ENCODE peak calls at places on chromosomes 13 and 19, in four cellular contexts. O, H, F and D are unnamed samples.

GRCh38 chr13:41455725-41456419 is 1.5 kb upstream of the RGCC start:
- DNase-seq in O (no peak), H (no peak), F (no peak), D (no peak)

GRCh38 chr13:85806553-85807175 is 7.4 kb upstream of the SLITRK6 start:
- DNase-seq in O (peak; percentile 72), H (no peak), F (no peak), D (no peak)

GRCh38 chr19:48190288-48191284 is 20.1 kb downstream of the ZSWIM9 start:
- DNase-seq in O (peak; percentile 97), H (no peak), F (no peak), D (peak; percentile 86)

GRCh38 chr13:29901714-29902631 is 51.6 kb upstream of the UBL3 start:
- DNase-seq in O (peak; percentile 85), H (no peak), F (no peak), D (no peak)

GRCh38 chr13:51856027-51856736 is 5.6 kb upstream of the CCDC70 start:
- DNase-seq in O (peak; percentile 84), H (no peak), F (no peak), D (no peak)

GRCh38 chr13:23984541-23984940 is 87.2 kb upstream of the C1QTNF9B start:
- DNase-seq in O (peak; percentile 88), H (no peak), F (no peak), D (no peak)

GRCh38 chr13:54489359-54489758 is 1460.7 kb downstream of the OLFM4 start:
- DNase-seq in O (no peak), H (no peak), F (no peak), D (no peak)

GRCh38 chr13:110471833-110472162 is 89.7 kb downstream of the RAB20 start:
- DNase-seq in O (no peak), H (no peak), F (peak; percentile 16), D (peak; percentile 71)

GRCh38 chr19:56712609-56713008 is 41.1 kb upstream of the ZNF835 start:
- DNase-seq in O (no peak), H (no peak), F (peak; percentile 45), D (no peak)

GRCh38 chr13:42876810-42877550 is 95.6 kb downstream of the FAM216B start:
- DNase-seq in O (peak; percentile 68), H (no peak), F (no peak), D (no peak)

GRCh38 chr13:110445183-110445582 is 116.3 kb downstream of the RAB20 start:
- DNase-seq in O (no peak), H (peak; percentile 10), F (no peak), D (no peak)

GRCh38 chr13:110506396-110506795 is 55.1 kb downstream of the RAB20 start:
- DNase-seq in O (no peak), H (no peak), F (no peak), D (no peak)

GRCh38 chr19:54707932-54708331 is 16.3 kb upstream of the KIR3DL3 start:
- DNase-seq in O (no peak), H (no peak), F (no peak), D (no peak)

GRCh38 chr19:36973021-36973843 is 57.1 kb downstream of the ZNF568 start:
- DNase-seq in O (no peak), H (peak; percentile 85), F (peak; percentile 57), D (peak; percentile 87)

GRCh38 chr19:39423258-39424086 is 11.0 kb downstream of the PLEKHG2 start:
- DNase-seq in O (no peak), H (no peak), F (no peak), D (no peak)

GRCh38 chr13:104530741-104531140 is 1464.5 kb upstream of the SLC10A2 start:
- DNase-seq in O (no peak), H (no peak), F (no peak), D (no peak)

GRCh38 chr19:16185123-16185924 is at the start of gene FAM32A:
- DNase-seq in O (peak; percentile 99), H (peak; percentile 100), F (peak; percentile 89), D (peak; percentile 100)

GRCh38 chr13:38602261-38602660 is 84.6 kb upstream of the FREM2 start:
- DNase-seq in O (peak; percentile 33), H (no peak), F (no peak), D (no peak)

GRCh38 chr19:46515879-46516350 is 20.2 kb upstream of the PNMA8B start:
- DNase-seq in O (peak; percentile 59), H (no peak), F (no peak), D (no peak)

GRCh38 chr13:89822467-89822866 is 1525.0 kb upstream of the MIR17HG start:
- DNase-seq in O (no peak), H (no peak), F (no peak), D (no peak)

GRCh38 chr19:1026189-1027019 is at the start of gene CNN2:
- DNase-seq in O (peak; percentile 66), H (peak; percentile 85), F (no peak), D (peak; percentile 80)

GRCh38 chr19:31214086-31214485 is 135.2 kb downstream of the TSHZ3 start:
- DNase-seq in O (peak; percentile 80), H (no peak), F (no peak), D (peak; percentile 16)

GRCh38 chr13:111460548-111461444 is 140.4 kb downstream of the TEX29 start:
- DNase-seq in O (peak; percentile 31), H (peak; percentile 25), F (no peak), D (no peak)

GRCh38 chr19:47613165-47614146 is 4.5 kb downstream of the BICRA start:
- DNase-seq in O (no peak), H (peak; percentile 47), F (no peak), D (no peak)

GRCh38 chr13:20553309-20553708 is 13.6 kb upstream of the IFT88 start:
- DNase-seq in O (no peak), H (no peak), F (peak; percentile 66), D (peak; percentile 61)

GRCh38 chr13:20546559-20546958 is 20.4 kb upstream of the IFT88 start:
- DNase-seq in O (no peak), H (no peak), F (no peak), D (no peak)

GRCh38 chr13:20547479-20547908 is 19.5 kb upstream of the IFT88 start:
- DNase-seq in O (no peak), H (no peak), F (no peak), D (no peak)

DNA sequence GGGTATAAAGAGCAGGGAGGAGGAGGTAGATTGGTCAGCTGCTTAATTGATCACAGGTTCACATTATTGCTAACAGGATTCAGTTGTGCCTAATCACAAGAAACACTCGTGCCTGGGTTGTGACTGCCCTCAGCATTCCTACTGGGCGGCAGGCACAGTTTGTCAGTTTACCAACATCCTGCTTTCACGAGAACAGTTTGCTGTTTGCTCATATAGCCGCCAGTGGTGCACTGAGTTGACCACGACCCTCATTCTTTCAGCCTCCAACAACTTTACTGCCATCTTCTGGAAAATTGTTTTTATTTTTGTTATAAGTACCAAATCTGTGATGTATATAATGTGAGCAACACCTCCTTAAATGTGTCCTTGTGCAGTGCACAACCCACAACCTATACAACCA is 16.2 kb upstream of the IFT88 start:
- DNase-seq in O (peak; percentile 19), H (no peak), F (no peak), D (no peak)
- H3K27ac ChIP-seq in O (no peak overlapping the region), H (no peak overlapping the region), F (peak overlapping the region; percentile 14), D (no peak overlapping the region)

GRCh38 chr13:87280139-87280538 is 391.0 kb upstream of the SLITRK5 start:
- DNase-seq in O (peak; percentile 2), H (no peak), F (no peak), D (no peak)
- H3K27ac ChIP-seq in O (no peak overlapping the region), H (no peak overlapping the region), F (no peak overlapping the region), D (no peak overlapping the region)

GRCh38 chr19:58326501-58326913 is 287 bp upstream of the ZSCAN22 start:
- DNase-seq in O (no peak), H (no peak), F (no peak), D (no peak)
- H3K27ac ChIP-seq in O (no peak overlapping the region), H (peak overlapping the region; percentile 80), F (peak overlapping the region; percentile 68), D (peak overlapping the region; percentile 83)

DNA sequence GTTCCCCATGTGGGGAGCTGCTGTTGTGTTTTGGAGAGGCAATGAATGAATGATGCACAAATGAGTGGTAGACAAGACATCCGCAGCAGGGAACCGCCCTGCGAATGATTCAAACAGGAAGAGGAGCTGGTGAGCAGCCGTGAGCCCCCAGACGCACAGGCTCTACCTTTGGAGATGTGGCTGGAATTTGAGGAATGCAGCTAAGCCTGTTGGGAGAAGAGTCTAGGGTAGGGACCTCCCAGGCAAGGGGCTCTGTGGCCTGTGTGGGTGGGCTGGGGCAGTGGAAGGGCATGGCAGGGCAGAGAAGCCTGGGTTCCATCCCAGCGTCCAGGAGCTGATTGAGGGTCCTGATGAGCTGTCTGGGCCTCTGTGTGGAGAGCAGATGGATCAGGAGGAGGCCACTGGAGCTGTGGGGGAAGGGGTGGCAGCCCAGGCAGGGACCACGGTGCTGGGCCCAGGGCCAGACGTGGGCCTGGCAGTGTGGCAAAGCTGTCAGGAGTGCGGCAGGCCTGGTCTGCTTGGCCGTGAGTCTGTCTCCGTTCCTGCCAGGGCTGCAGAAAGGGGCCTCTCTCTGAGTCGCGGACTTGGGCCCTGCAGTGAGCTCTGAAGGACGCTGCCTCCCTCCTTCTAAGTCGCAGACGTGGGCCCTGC is 41.8 kb upstream of the DCUN1D2 start:
- DNase-seq in O (no peak), H (no peak), F (no peak), D (no peak)
- H3K27ac ChIP-seq in O (no peak overlapping the region), H (no peak overlapping the region), F (no peak overlapping the region), D (peak overlapping the region; percentile 45)

DNA sequence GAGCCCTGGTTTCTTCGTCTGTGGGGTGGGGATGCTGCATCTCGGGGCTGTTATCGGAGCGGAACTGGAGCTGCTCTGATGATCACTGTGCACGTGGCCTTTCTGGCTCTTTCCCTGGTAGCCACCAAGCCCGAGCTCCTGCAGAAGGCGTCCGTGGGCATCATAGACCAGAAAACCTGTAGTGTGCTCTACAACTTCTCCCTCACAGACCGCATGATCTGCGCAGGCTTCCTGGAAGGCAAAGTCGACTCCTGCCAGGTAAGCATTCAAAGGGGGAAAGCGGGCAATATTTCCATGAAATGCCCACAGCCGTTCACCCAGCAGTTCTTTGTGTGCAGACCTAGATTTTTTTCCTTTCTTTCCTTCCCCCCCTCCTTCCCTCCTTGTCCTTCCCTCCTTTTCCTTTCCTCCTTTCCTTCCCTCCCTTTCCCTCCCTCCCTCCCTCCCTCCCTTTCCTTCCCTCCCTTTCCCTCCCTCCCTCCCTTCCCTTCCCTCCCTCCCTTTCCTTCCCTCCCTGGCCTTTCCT is 9.4 kb downstream of the TIMM13 start:
- DNase-seq in O (no peak), H (no peak), F (no peak), D (no peak)
- H3K27ac ChIP-seq in O (no peak overlapping the region), H (no peak overlapping the region), F (no peak overlapping the region), D (no peak overlapping the region)